ENCODE peak calls at places on chromosomes 13 and 19, in six cellular contexts. One of them, this sample, is unnamed.

GRCh38 chr19:2345794-2346663 is 14.0 kb upstream of the TMPRSS9 start:
- DNase-seq in HT-29: peak; percentile 14
- DNase-seq in activated CD4-positive, alpha-beta T cell treated with anti-CD3 and anti-CD28 coated beads, Interleukin-2, amount 50 U/mL, for 48 hours: no peak
- DNase-seq in Calu3: peak; percentile 35
- DNase-seq in cardiac fibroblast: peak; percentile 21
- DNase-seq in COR-L47: peak; percentile 78
- DNase-seq in this sample: peak; percentile 89

GRCh38 chr19:36008336-36008978 is at the start of gene SYNE4:
- DNase-seq in HT-29: peak; percentile 87
- DNase-seq in activated CD4-positive, alpha-beta T cell treated with anti-CD3 and anti-CD28 coated beads, Interleukin-2, amount 50 U/mL, for 48 hours: no peak
- DNase-seq in Calu3: peak; percentile 82
- DNase-seq in cardiac fibroblast: no peak
- DNase-seq in COR-L47: no peak
- DNase-seq in this sample: no peak

GRCh38 chr19:9967326-9967725 is 31.0 kb upstream of the OLFM2 start:
- DNase-seq in HT-29: no peak
- DNase-seq in activated CD4-positive, alpha-beta T cell treated with anti-CD3 and anti-CD28 coated beads, Interleukin-2, amount 50 U/mL, for 48 hours: no peak
- DNase-seq in Calu3: no peak
- DNase-seq in cardiac fibroblast: no peak
- DNase-seq in COR-L47: no peak
- DNase-seq in this sample: no peak

GRCh38 chr19:30785728-30786127 is 413.5 kb downstream of the ZNF536 start:
- DNase-seq in HT-29: no peak
- DNase-seq in activated CD4-positive, alpha-beta T cell treated with anti-CD3 and anti-CD28 coated beads, Interleukin-2, amount 50 U/mL, for 48 hours: no peak
- DNase-seq in Calu3: no peak
- DNase-seq in cardiac fibroblast: no peak
- DNase-seq in COR-L47: no peak
- DNase-seq in this sample: no peak

GRCh38 chr13:52862358-52863206 is 14.1 kb upstream of the PCDH8 start:
- DNase-seq in HT-29: peak; percentile 74
- DNase-seq in activated CD4-positive, alpha-beta T cell treated with anti-CD3 and anti-CD28 coated beads, Interleukin-2, amount 50 U/mL, for 48 hours: peak; percentile 23
- DNase-seq in Calu3: peak; percentile 45
- DNase-seq in cardiac fibroblast: no peak
- DNase-seq in COR-L47: peak; percentile 9
- DNase-seq in this sample: peak; percentile 21

GRCh38 chr13:89966524-89966923 is 1381.0 kb upstream of the MIR17HG start:
- DNase-seq in HT-29: no peak
- DNase-seq in activated CD4-positive, alpha-beta T cell treated with anti-CD3 and anti-CD28 coated beads, Interleukin-2, amount 50 U/mL, for 48 hours: no peak
- DNase-seq in Calu3: no peak
- DNase-seq in cardiac fibroblast: no peak
- DNase-seq in COR-L47: no peak
- DNase-seq in this sample: no peak

GRCh38 chr13:26406791-26407190 is 150.7 kb upstream of the WASF3 start:
- DNase-seq in HT-29: no peak
- DNase-seq in activated CD4-positive, alpha-beta T cell treated with anti-CD3 and anti-CD28 coated beads, Interleukin-2, amount 50 U/mL, for 48 hours: no peak
- DNase-seq in Calu3: no peak
- DNase-seq in cardiac fibroblast: no peak
- DNase-seq in COR-L47: no peak
- DNase-seq in this sample: no peak

GRCh38 chr13:57724486-57725272 is 93.1 kb downstream of the PCDH17 start:
- DNase-seq in HT-29: no peak
- DNase-seq in activated CD4-positive, alpha-beta T cell treated with anti-CD3 and anti-CD28 coated beads, Interleukin-2, amount 50 U/mL, for 48 hours: no peak
- DNase-seq in Calu3: no peak
- DNase-seq in cardiac fibroblast: no peak
- DNase-seq in COR-L47: no peak
- DNase-seq in this sample: no peak

GRCh38 chr19:50432658-50433057 is at the start of gene MYBPC2:
- DNase-seq in HT-29: peak; percentile 29
- DNase-seq in activated CD4-positive, alpha-beta T cell treated with anti-CD3 and anti-CD28 coated beads, Interleukin-2, amount 50 U/mL, for 48 hours: no peak
- DNase-seq in Calu3: peak; percentile 19
- DNase-seq in cardiac fibroblast: no peak
- DNase-seq in COR-L47: peak; percentile 15
- DNase-seq in this sample: no peak

GRCh38 chr13:66492479-66492878 is 737.7 kb downstream of the PCDH9 start:
- DNase-seq in HT-29: peak; percentile 32
- DNase-seq in activated CD4-positive, alpha-beta T cell treated with anti-CD3 and anti-CD28 coated beads, Interleukin-2, amount 50 U/mL, for 48 hours: no peak
- DNase-seq in Calu3: no peak
- DNase-seq in cardiac fibroblast: no peak
- DNase-seq in COR-L47: peak; percentile 69
- DNase-seq in this sample: peak; percentile 0

GRCh38 chr13:39536906-39537305 is 66.1 kb downstream of the LHFPL6 start:
- DNase-seq in HT-29: no peak
- DNase-seq in activated CD4-positive, alpha-beta T cell treated with anti-CD3 and anti-CD28 coated beads, Interleukin-2, amount 50 U/mL, for 48 hours: no peak
- DNase-seq in Calu3: no peak
- DNase-seq in cardiac fibroblast: peak; percentile 44
- DNase-seq in COR-L47: no peak
- DNase-seq in this sample: no peak

GRCh38 chr13:78022164-78022877 is 103.7 kb upstream of the EDNRB start:
- DNase-seq in HT-29: peak; percentile 26
- DNase-seq in activated CD4-positive, alpha-beta T cell treated with anti-CD3 and anti-CD28 coated beads, Interleukin-2, amount 50 U/mL, for 48 hours: peak; percentile 11
- DNase-seq in Calu3: no peak
- DNase-seq in cardiac fibroblast: peak; percentile 86
- DNase-seq in COR-L47: no peak
- DNase-seq in this sample: no peak

GRCh38 chr13:96025283-96025682 is 27.9 kb downstream of the UGGT2 start:
- DNase-seq in HT-29: no peak
- DNase-seq in activated CD4-positive, alpha-beta T cell treated with anti-CD3 and anti-CD28 coated beads, Interleukin-2, amount 50 U/mL, for 48 hours: no peak
- DNase-seq in Calu3: no peak
- DNase-seq in cardiac fibroblast: peak; percentile 24
- DNase-seq in COR-L47: no peak
- DNase-seq in this sample: no peak

GRCh38 chr19:1989513-1990229 is 25.8 kb downstream of the BTBD2 start:
- DNase-seq in HT-29: no peak
- DNase-seq in activated CD4-positive, alpha-beta T cell treated with anti-CD3 and anti-CD28 coated beads, Interleukin-2, amount 50 U/mL, for 48 hours: no peak
- DNase-seq in Calu3: no peak
- DNase-seq in cardiac fibroblast: no peak
- DNase-seq in COR-L47: no peak
- DNase-seq in this sample: no peak

GRCh38 chr19:15159251-15159650 is 41.5 kb downstream of the NOTCH3 start:
- DNase-seq in HT-29: no peak
- DNase-seq in activated CD4-positive, alpha-beta T cell treated with anti-CD3 and anti-CD28 coated beads, Interleukin-2, amount 50 U/mL, for 48 hours: no peak
- DNase-seq in Calu3: no peak
- DNase-seq in cardiac fibroblast: peak; percentile 41
- DNase-seq in COR-L47: no peak
- DNase-seq in this sample: no peak

GRCh38 chr13:51134763-51135365 is 23.8 kb upstream of the C13orf42 start:
- DNase-seq in HT-29: no peak
- DNase-seq in activated CD4-positive, alpha-beta T cell treated with anti-CD3 and anti-CD28 coated beads, Interleukin-2, amount 50 U/mL, for 48 hours: no peak
- DNase-seq in Calu3: no peak
- DNase-seq in cardiac fibroblast: no peak
- DNase-seq in COR-L47: no peak
- DNase-seq in this sample: no peak

GRCh38 chr19:12985049-12985776 is 10.1 kb upstream of the NFIX start:
- DNase-seq in HT-29: peak; percentile 80
- DNase-seq in activated CD4-positive, alpha-beta T cell treated with anti-CD3 and anti-CD28 coated beads, Interleukin-2, amount 50 U/mL, for 48 hours: no peak
- DNase-seq in Calu3: peak; percentile 82
- DNase-seq in cardiac fibroblast: peak; percentile 66
- DNase-seq in COR-L47: peak; percentile 77
- DNase-seq in this sample: peak; percentile 56

GRCh38 chr19:10796653-10797052 is 39.4 kb downstream of the TMED1 start:
- DNase-seq in HT-29: no peak
- DNase-seq in activated CD4-positive, alpha-beta T cell treated with anti-CD3 and anti-CD28 coated beads, Interleukin-2, amount 50 U/mL, for 48 hours: no peak
- DNase-seq in Calu3: no peak
- DNase-seq in cardiac fibroblast: no peak
- DNase-seq in COR-L47: no peak
- DNase-seq in this sample: no peak

GRCh38 chr19:11624064-11624463 is 26.8 kb downstream of the ZNF627 start:
- DNase-seq in HT-29: no peak
- DNase-seq in activated CD4-positive, alpha-beta T cell treated with anti-CD3 and anti-CD28 coated beads, Interleukin-2, amount 50 U/mL, for 48 hours: no peak
- DNase-seq in Calu3: no peak
- DNase-seq in cardiac fibroblast: peak; percentile 47
- DNase-seq in COR-L47: no peak
- DNase-seq in this sample: no peak

This sample was measured in erythroblast.